ENCODE peak calls at places on chromosomes 5 and 9, in five cellular contexts. M, P, T, Y and B are unnamed samples.

GRCh38 chr9:110752766-110753165 is 84.2 kb downstream of the MUSK start:
- DNase-seq in T (no peak), M (no peak), P (no peak), Y (peak), B (peak)

GRCh38 chr5:127536687-127537086 is 19.2 kb downstream of the PRRC1 start:
- DNase-seq in Y (no peak), M (no peak), T (no peak), P (no peak), B (no peak)

GRCh38 chr5:93953442-93953841 is 212.0 kb upstream of the POU5F2 start:
- DNase-seq in Y (no peak), P (no peak), M (no peak), T (no peak), B (no peak)

GRCh38 chr5:93800988-93801811 is 59.8 kb upstream of the POU5F2 start:
- DNase-seq in M (no peak), Y (peak), P (no peak), T (no peak), B (no peak)

GRCh38 chr9:84897362-84898094 is 228.0 kb downstream of the NTRK2 start:
- DNase-seq in Y (no peak), T (no peak), M (no peak), P (no peak), B (no peak)

GRCh38 chr9:18429065-18429464 is 44.9 kb upstream of the ADAMTSL1 start:
- DNase-seq in M (no peak), Y (no peak), T (no peak), P (no peak), B (no peak)

GRCh38 chr5:95728494-95729114 is 2.5 kb upstream of the RHOBTB3 start:
- DNase-seq in Y (no peak), M (no peak), P (no peak), T (no peak), B (no peak)

GRCh38 chr5:43019615-43020293 is 20.4 kb downstream of the ANXA2R start:
- DNase-seq in P (no peak), T (no peak), M (peak), Y (peak), B (peak)

GRCh38 chr9:18926513-18926912 is 106.5 kb downstream of the SAXO1 start:
- DNase-seq in T (no peak), Y (no peak), P (no peak), M (no peak), B (no peak)

GRCh38 chr9:116700882-116701836 is 14.1 kb downstream of the TRIM32 start:
- DNase-seq in M (no peak), P (no peak), T (no peak), Y (no peak), B (no peak)

GRCh38 chr9:133575673-133576590 is 33.3 kb downstream of the FAM163B start:
- DNase-seq in T (no peak), M (no peak), P (no peak), Y (no peak), B (no peak)

GRCh38 chr9:35907732-35908483 is 1.4 kb upstream of the SPAAR start:
- DNase-seq in P (no peak), M (no peak), Y (peak), T (no peak), B (peak)

GRCh38 chr9:95249986-95250385 is 67.5 kb downstream of the FANCC start:
- DNase-seq in P (no peak), Y (no peak), M (no peak), T (no peak), B (no peak)

GRCh38 chr5:124754206-124754927 is 7.9 kb upstream of the ZNF608 start:
- DNase-seq in T (no peak), Y (peak), M (no peak), P (no peak), B (no peak)

GRCh38 chr9:100911273-100911672 is 117.3 kb upstream of the PLPPR1 start:
- DNase-seq in P (no peak), T (no peak), M (no peak), Y (no peak), B (no peak)

GRCh38 chr9:105329729-105330082 is 85.3 kb downstream of the SLC44A1 start:
- DNase-seq in Y (no peak), T (no peak), M (no peak), P (no peak), B (no peak)

GRCh38 chr5:179873176-179873575 is 14.6 kb upstream of the MRNIP start:
- DNase-seq in Y (no peak), M (no peak), T (no peak), P (no peak), B (no peak)

GRCh38 chr5:71591100-71591499 is 4.0 kb downstream of the MCCC2 start:
- DNase-seq in P (no peak), T (no peak), Y (no peak), M (no peak), B (no peak)

GRCh38 chr9:76912631-76913275 is 6.8 kb upstream of the PRUNE2 start:
- DNase-seq in M (no peak), Y (no peak), T (no peak), P (no peak), B (no peak)

GRCh38 chr5:56561455-56561854 is 253.9 kb upstream of the MAP3K1 start:
- DNase-seq in Y (no peak), M (no peak), T (no peak), P (no peak), B (no peak)

GRCh38 chr9:63859475-63860215 is 1425.4 kb downstream of the FOXD4L5 start:
- DNase-seq in M (no peak), Y (no peak), T (no peak), P (no peak), B (no peak)

GRCh38 chr5:112555691-112556090 is 136.6 kb upstream of the EPB41L4A start:
- DNase-seq in P (no peak), Y (no peak), M (no peak), T (no peak), B (no peak)

GRCh38 chr9:78909566-78909965 is 612.6 kb downstream of the PSAT1 start:
- DNase-seq in M (no peak), P (no peak), T (no peak), Y (no peak), B (no peak)

GRCh38 chr5:165497707-165498106 is 1992.3 kb downstream of the MAT2B start:
- DNase-seq in P (no peak), M (no peak), T (no peak), Y (peak), B (no peak)

GRCh38 chr5:160020969-160021368 is 12.0 kb downstream of the TTC1 start:
- DNase-seq in P (no peak), Y (no peak), T (no peak), M (no peak), B (no peak)

GRCh38 chr9:111798786-111799185 is 4.0 kb upstream of the SHOC1 start:
- DNase-seq in P (no peak), M (no peak), T (no peak), Y (no peak), B (no peak)

GRCh38 chr9:98479967-98480847 is 224.8 kb upstream of the TBC1D2 start:
- DNase-seq in M (no peak), T (no peak), Y (no peak), P (no peak), B (no peak)

GRCh38 chr9:129644902-129645301 is 3.0 kb upstream of the ASB6 start:
- DNase-seq in M (no peak), P (no peak), Y (no peak), T (no peak), B (no peak)

GRCh38 chr5:16660982-16661381 is 44.2 kb upstream of the RETREG1 start:
- DNase-seq in M (no peak), Y (no peak), P (no peak), T (no peak), B (no peak)

GRCh38 chr5:162488077-162488476 is 420.5 kb downstream of the GABRG2 start:
- DNase-seq in T (no peak), M (no peak), Y (no peak), P (no peak), B (no peak)

GRCh38 chr5:34043099-34043876 is at the start of gene C1QTNF3:
- DNase-seq in T (no peak), Y (peak), P (no peak), M (no peak), B (no peak)

GRCh38 chr5:43256261-43256966 is 56.8 kb downstream of the HMGCS1 start:
- DNase-seq in T (no peak), Y (no peak), P (no peak), M (no peak), B (no peak)

GRCh38 chr9:87180846-87181245 is 233.5 kb upstream of the GAS1 start:
- DNase-seq in M (no peak), T (no peak), Y (no peak), P (no peak), B (no peak)

GRCh38 chr5:132907161-132907560 is 33.7 kb downstream of the LEAP2 start:
- DNase-seq in M (no peak), T (no peak), Y (no peak), P (no peak), B (no peak)

GRCh38 chr5:58060971-58061370 is 398.9 kb downstream of the PLK2 start:
- DNase-seq in T (no peak), P (no peak), M (no peak), Y (no peak), B (no peak)

GRCh38 chr5:73485715-73486114 is 12.5 kb upstream of the BTF3 start:
- DNase-seq in Y (no peak), T (no peak), P (no peak), M (no peak), B (no peak)

GRCh38 chr5:80229902-80230255 is 26.0 kb downstream of the SERINC5 start:
- DNase-seq in P (no peak), T (no peak), Y (no peak), M (no peak), B (no peak)

GRCh38 chr5:171521219-171521633 is 101.8 kb downstream of the FGF18 start:
- DNase-seq in T (peak), M (no peak), P (no peak), Y (no peak), B (peak)

GRCh38 chr9:2765250-2765880 is 48.1 kb downstream of the KCNV2 start:
- DNase-seq in T (no peak), Y (no peak), M (no peak), P (no peak), B (no peak)